ENCODE peak calls at places on chromosome 16, in ten cellular contexts. L is choroid plexus epithelial cell, Z is upper lobe of right lung, O is hepatocyte, B is T-helper 1 cell, C is GM12891, D is NCI-H2107, G is AG04450, E is left colon, P is NCI-H1105. U is an unnamed sample.

GRCh38 chr16:86405319-86405718 is 105.0 kb upstream of the FOXF1 start:
- DNase-seq in L (peak; percentile 23), O (no peak), G (no peak), C (no peak), P (no peak), E (no peak), D (no peak), Z (no peak), B (no peak), U (no peak)

GRCh38 chr16:71865173-71865863 is 18.7 kb downstream of the ZNF821 start:
- DNase-seq in P (no peak), L (no peak), C (no peak), O (no peak), E (no peak), D (no peak), Z (no peak), B (no peak), G (no peak), U (no peak)

GRCh38 chr16:20409398-20410152 is at the start of gene ACSM5:
- DNase-seq in E (peak; percentile 47), G (no peak), L (no peak), P (no peak), C (no peak), Z (no peak), B (no peak), D (peak; percentile 49), O (peak; percentile 37), U (no peak)

GRCh38 chr16:51813609-51814008 is 662.5 kb upstream of the SALL1 start:
- DNase-seq in P (no peak), D (no peak), E (no peak), B (no peak), G (no peak), O (no peak), C (no peak), Z (no peak), L (no peak), U (no peak)

GRCh38 chr16:64948056-64948455 is 173.8 kb downstream of the CDH11 start:
- DNase-seq in D (no peak), Z (no peak), C (no peak), B (no peak), E (no peak), G (no peak), P (no peak), L (no peak), O (no peak), U (no peak)

GRCh38 chr16:63481060-63481459 is 1444.8 kb upstream of the CDH8 start:
- DNase-seq in L (no peak), Z (no peak), G (no peak), O (no peak), C (no peak), E (no peak), B (no peak), P (no peak), D (no peak), U (no peak)

GRCh38 chr16:59259074-59259963 is 525.2 kb upstream of the GOT2 start:
- DNase-seq in L (no peak), B (no peak), C (no peak), G (no peak), P (no peak), Z (no peak), O (no peak), E (no peak), D (no peak), U (no peak)

GRCh38 chr16:82263456-82264159 is 93.6 kb upstream of the MPHOSPH6 start:
- DNase-seq in C (peak; percentile 40), G (peak; percentile 2), Z (no peak), D (no peak), O (peak; percentile 77), B (no peak), E (peak; percentile 28), P (peak; percentile 16), L (peak; percentile 70), U (peak; percentile 20)

GRCh38 chr16:50401355-50401754 is 32.6 kb upstream of the BRD7 start:
- DNase-seq in Z (no peak), L (no peak), D (no peak), O (no peak), E (no peak), P (no peak), B (no peak), G (no peak), C (no peak), U (no peak)

GRCh38 chr16:69131749-69132423 is 502 bp downstream of the CHTF8 start:
- DNase-seq in O (peak; percentile 95), Z (peak; percentile 90), L (peak; percentile 85), B (peak; percentile 58), C (peak; percentile 90), E (peak; percentile 88), D (peak; percentile 59), P (peak; percentile 44), G (peak; percentile 48), U (peak; percentile 83)

GRCh38 chr16:64011650-64012049 is 1110.2 kb downstream of the CDH11 start:
- DNase-seq in B (no peak), Z (no peak), C (no peak), E (no peak), G (no peak), L (no peak), P (no peak), O (no peak), D (no peak), U (no peak)

GRCh38 chr16:51967566-51967965 is 579.4 kb downstream of the TOX3 start:
- DNase-seq in O (no peak), E (no peak), P (no peak), B (no peak), L (no peak), G (no peak), Z (no peak), D (no peak), C (no peak), U (no peak)

GRCh38 chr16:84451781-84452180 is 52.7 kb downstream of the MEAK7 start:
- DNase-seq in C (no peak), O (no peak), G (no peak), Z (peak; percentile 16), B (no peak), P (no peak), D (no peak), L (no peak), E (no peak), U (no peak)

U was measured in GM18507.